ENCODE peak calls at places on chromosomes 3 and 15, in nine cellular contexts. One of them, this sample, is unnamed.

GRCh38 chr3:105719791-105720190 is 149.0 kb downstream of the CBLB start:
- DNase-seq in thoracic aorta: no peak
- DNase-seq in cardiac muscle cell: no peak
- DNase-seq in left ventricle myocardium inferior: no peak
- DNase-seq in esophagus muscularis mucosa: no peak
- DNase-seq in IMR-90: no peak
- DNase-seq in CD8-positive, alpha-beta T cell: no peak
- DNase-seq in fibroblast of lung: no peak
- DNase-seq in lower lobe of right lung: no peak
- DNase-seq in this sample: no peak

GRCh38 chr15:64017082-64017588 is 29.1 kb downstream of the DAPK2 start:
- DNase-seq in thoracic aorta: no peak
- DNase-seq in cardiac muscle cell: no peak
- DNase-seq in left ventricle myocardium inferior: no peak
- DNase-seq in esophagus muscularis mucosa: no peak
- DNase-seq in IMR-90: peak; percentile 49
- DNase-seq in CD8-positive, alpha-beta T cell: no peak
- DNase-seq in fibroblast of lung: peak; percentile 74
- DNase-seq in lower lobe of right lung: no peak
- DNase-seq in this sample: no peak

GRCh38 chr15:38454687-38455071 is 752 bp downstream of the FAM98B start:
- DNase-seq in thoracic aorta: no peak
- DNase-seq in cardiac muscle cell: peak; percentile 47
- DNase-seq in left ventricle myocardium inferior: no peak
- DNase-seq in esophagus muscularis mucosa: no peak
- DNase-seq in IMR-90: peak; percentile 19
- DNase-seq in CD8-positive, alpha-beta T cell: no peak
- DNase-seq in fibroblast of lung: peak; percentile 17
- DNase-seq in lower lobe of right lung: no peak
- DNase-seq in this sample: no peak

GRCh38 chr3:174488527-174488926 is 370.6 kb upstream of the NAALADL2 start:
- DNase-seq in thoracic aorta: no peak
- DNase-seq in cardiac muscle cell: no peak
- DNase-seq in left ventricle myocardium inferior: no peak
- DNase-seq in esophagus muscularis mucosa: no peak
- DNase-seq in IMR-90: peak; percentile 64
- DNase-seq in CD8-positive, alpha-beta T cell: no peak
- DNase-seq in fibroblast of lung: peak; percentile 40
- DNase-seq in lower lobe of right lung: no peak
- DNase-seq in this sample: no peak

GRCh38 chr3:187744169-187745151 is 808 bp downstream of the BCL6 start:
- DNase-seq in thoracic aorta: no peak
- DNase-seq in cardiac muscle cell: peak; percentile 60
- DNase-seq in left ventricle myocardium inferior: peak; percentile 48
- DNase-seq in esophagus muscularis mucosa: no peak
- DNase-seq in IMR-90: peak; percentile 49
- DNase-seq in CD8-positive, alpha-beta T cell: peak; percentile 67
- DNase-seq in fibroblast of lung: peak; percentile 59
- DNase-seq in lower lobe of right lung: peak; percentile 74
- DNase-seq in this sample: no peak

GRCh38 chr3:72449551-72449950 is 398.7 kb downstream of the SHQ1 start:
- DNase-seq in thoracic aorta: no peak
- DNase-seq in cardiac muscle cell: no peak
- DNase-seq in left ventricle myocardium inferior: no peak
- DNase-seq in esophagus muscularis mucosa: no peak
- DNase-seq in IMR-90: no peak
- DNase-seq in CD8-positive, alpha-beta T cell: no peak
- DNase-seq in fibroblast of lung: peak; percentile 36
- DNase-seq in lower lobe of right lung: no peak
- DNase-seq in this sample: no peak

GRCh38 chr15:65980824-65981456 is 111.6 kb downstream of the RAB11A start:
- DNase-seq in thoracic aorta: no peak
- DNase-seq in cardiac muscle cell: peak; percentile 74
- DNase-seq in left ventricle myocardium inferior: peak; percentile 36
- DNase-seq in esophagus muscularis mucosa: no peak
- DNase-seq in IMR-90: peak; percentile 79
- DNase-seq in CD8-positive, alpha-beta T cell: peak; percentile 8
- DNase-seq in fibroblast of lung: peak; percentile 79
- DNase-seq in lower lobe of right lung: peak; percentile 68
- DNase-seq in this sample: no peak

GRCh38 chr3:23017800-23018199 is 185.3 kb upstream of the UBE2E2 start:
- DNase-seq in thoracic aorta: no peak
- DNase-seq in cardiac muscle cell: no peak
- DNase-seq in left ventricle myocardium inferior: no peak
- DNase-seq in esophagus muscularis mucosa: no peak
- DNase-seq in IMR-90: peak; percentile 33
- DNase-seq in CD8-positive, alpha-beta T cell: no peak
- DNase-seq in fibroblast of lung: peak; percentile 78
- DNase-seq in lower lobe of right lung: no peak
- DNase-seq in this sample: no peak

GRCh38 chr15:31557899-31558298 is 231.3 kb downstream of the KLF13 start:
- DNase-seq in thoracic aorta: no peak
- DNase-seq in cardiac muscle cell: no peak
- DNase-seq in left ventricle myocardium inferior: no peak
- DNase-seq in esophagus muscularis mucosa: peak; percentile 92
- DNase-seq in IMR-90: no peak
- DNase-seq in CD8-positive, alpha-beta T cell: no peak
- DNase-seq in fibroblast of lung: no peak
- DNase-seq in lower lobe of right lung: no peak
- DNase-seq in this sample: no peak

GRCh38 chr3:23834082-23834870 is 28.5 kb downstream of the UBE2E1 start:
- DNase-seq in thoracic aorta: no peak
- DNase-seq in cardiac muscle cell: no peak
- DNase-seq in left ventricle myocardium inferior: no peak
- DNase-seq in esophagus muscularis mucosa: no peak
- DNase-seq in IMR-90: no peak
- DNase-seq in CD8-positive, alpha-beta T cell: no peak
- DNase-seq in fibroblast of lung: no peak
- DNase-seq in lower lobe of right lung: no peak
- DNase-seq in this sample: no peak

GRCh38 chr15:78944669-78945407 is at the start of gene CTSH:
- DNase-seq in thoracic aorta: no peak
- DNase-seq in cardiac muscle cell: peak; percentile 83
- DNase-seq in left ventricle myocardium inferior: peak; percentile 83
- DNase-seq in esophagus muscularis mucosa: no peak
- DNase-seq in IMR-90: peak; percentile 17
- DNase-seq in CD8-positive, alpha-beta T cell: peak; percentile 72
- DNase-seq in fibroblast of lung: peak; percentile 58
- DNase-seq in lower lobe of right lung: peak; percentile 94
- DNase-seq in this sample: no peak

GRCh38 chr15:64842986-64843561 is 1.4 kb downstream of the PLEKHO2 start:
- DNase-seq in thoracic aorta: no peak
- DNase-seq in cardiac muscle cell: no peak
- DNase-seq in left ventricle myocardium inferior: peak; percentile 69
- DNase-seq in esophagus muscularis mucosa: no peak
- DNase-seq in IMR-90: peak; percentile 59
- DNase-seq in CD8-positive, alpha-beta T cell: no peak
- DNase-seq in fibroblast of lung: peak; percentile 61
- DNase-seq in lower lobe of right lung: peak; percentile 76
- DNase-seq in this sample: peak; percentile 84

GRCh38 chr15:39890640-39891039 is 29.4 kb downstream of the GPR176 start:
- DNase-seq in thoracic aorta: no peak
- DNase-seq in cardiac muscle cell: no peak
- DNase-seq in left ventricle myocardium inferior: no peak
- DNase-seq in esophagus muscularis mucosa: no peak
- DNase-seq in IMR-90: no peak
- DNase-seq in CD8-positive, alpha-beta T cell: no peak
- DNase-seq in fibroblast of lung: no peak
- DNase-seq in lower lobe of right lung: no peak
- DNase-seq in this sample: no peak

GRCh38 chr3:38586546-38587520 is 62.7 kb downstream of the SCN5A start:
- DNase-seq in thoracic aorta: no peak
- DNase-seq in cardiac muscle cell: no peak
- DNase-seq in left ventricle myocardium inferior: no peak
- DNase-seq in esophagus muscularis mucosa: peak; percentile 86
- DNase-seq in IMR-90: no peak
- DNase-seq in CD8-positive, alpha-beta T cell: no peak
- DNase-seq in fibroblast of lung: no peak
- DNase-seq in lower lobe of right lung: peak; percentile 28
- DNase-seq in this sample: peak; percentile 56

GRCh38 chr3:12436514-12437222 is 47.6 kb upstream of the TSEN2 start:
- DNase-seq in thoracic aorta: no peak
- DNase-seq in cardiac muscle cell: no peak
- DNase-seq in left ventricle myocardium inferior: no peak
- DNase-seq in esophagus muscularis mucosa: no peak
- DNase-seq in IMR-90: peak; percentile 52
- DNase-seq in CD8-positive, alpha-beta T cell: no peak
- DNase-seq in fibroblast of lung: peak; percentile 78
- DNase-seq in lower lobe of right lung: no peak
- DNase-seq in this sample: no peak

GRCh38 chr3:15501126-15501525 is 20.4 kb downstream of the COLQ start:
- DNase-seq in thoracic aorta: no peak
- DNase-seq in cardiac muscle cell: peak; percentile 44
- DNase-seq in left ventricle myocardium inferior: peak; percentile 48
- DNase-seq in esophagus muscularis mucosa: no peak
- DNase-seq in IMR-90: no peak
- DNase-seq in CD8-positive, alpha-beta T cell: no peak
- DNase-seq in fibroblast of lung: no peak
- DNase-seq in lower lobe of right lung: no peak
- DNase-seq in this sample: no peak

DNA sequence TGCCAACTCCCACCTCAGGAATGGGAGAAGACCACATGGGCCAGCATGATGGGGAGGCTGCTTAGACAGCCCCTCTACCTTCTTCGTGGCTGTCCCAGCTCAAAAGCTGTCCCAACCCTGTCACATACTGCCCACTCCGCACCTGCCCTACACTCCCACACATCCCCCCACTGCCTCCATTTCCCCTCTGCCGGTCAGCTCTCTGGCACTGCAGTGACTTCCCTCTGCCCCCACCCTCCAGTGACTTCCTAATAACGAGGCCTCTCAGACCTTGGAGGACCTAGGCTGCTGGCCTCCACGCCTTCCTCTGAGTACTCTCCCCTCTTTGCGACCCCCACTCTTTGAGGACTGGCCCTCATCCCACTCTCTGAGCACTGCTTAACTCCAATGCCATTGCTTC is 45.3 kb downstream of the KY start:
- DNase-seq in thoracic aorta: no peak
- DNase-seq in cardiac muscle cell: no peak
- DNase-seq in left ventricle myocardium inferior: no peak
- DNase-seq in esophagus muscularis mucosa: no peak
- DNase-seq in IMR-90: no peak
- DNase-seq in CD8-positive, alpha-beta T cell: no peak
- DNase-seq in fibroblast of lung: no peak
- DNase-seq in lower lobe of right lung: no peak
- DNase-seq in this sample: no peak
- H3K27ac ChIP-seq in thoracic aorta: no peak overlapping the region
- H3K27ac ChIP-seq in cardiac muscle cell: no peak overlapping the region
- H3K27ac ChIP-seq in left ventricle myocardium inferior: no peak overlapping the region
- H3K27ac ChIP-seq in esophagus muscularis mucosa: no peak overlapping the region
- H3K27ac ChIP-seq in IMR-90: no peak overlapping the region
- H3K27ac ChIP-seq in CD8-positive, alpha-beta T cell: no peak overlapping the region
- H3K27ac ChIP-seq in fibroblast of lung: no peak overlapping the region
- H3K27ac ChIP-seq in lower lobe of right lung: no peak overlapping the region
- H3K27ac ChIP-seq in this sample: no peak overlapping the region

DNA sequence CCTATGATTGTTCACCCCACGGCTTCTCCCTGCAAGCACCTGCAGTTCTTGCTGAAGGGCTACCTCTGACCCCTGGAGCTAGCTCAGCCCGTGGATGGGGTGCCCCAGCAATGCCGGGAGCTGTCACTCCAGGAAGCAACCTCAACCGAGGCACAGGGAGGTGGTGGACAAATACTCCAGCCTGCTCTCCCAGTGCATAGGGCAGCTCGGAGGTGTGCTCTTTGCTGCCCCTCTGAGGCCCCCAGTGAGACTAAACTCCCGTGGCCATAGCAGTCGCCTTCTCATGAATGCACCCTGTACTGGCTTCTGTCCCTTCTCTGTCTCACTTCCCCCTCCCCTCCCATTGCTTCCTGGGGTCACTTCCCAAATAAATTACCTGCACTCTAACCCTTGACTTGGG is 48.5 kb downstream of the LINGO1 start:
- DNase-seq in thoracic aorta: no peak
- DNase-seq in cardiac muscle cell: peak; percentile 64
- DNase-seq in left ventricle myocardium inferior: no peak
- DNase-seq in esophagus muscularis mucosa: no peak
- DNase-seq in IMR-90: no peak
- DNase-seq in CD8-positive, alpha-beta T cell: no peak
- DNase-seq in fibroblast of lung: no peak
- DNase-seq in lower lobe of right lung: no peak
- DNase-seq in this sample: no peak
- TF ChIP-seq CTCF in thoracic aorta: no peak
- TF ChIP-seq CTCF in cardiac muscle cell: peak; percentile 39
- TF ChIP-seq CTCF in left ventricle myocardium inferior: peak; percentile 47
- TF ChIP-seq CTCF in esophagus muscularis mucosa: no peak
- TF ChIP-seq CTCF in IMR-90: peak; percentile 16
- TF ChIP-seq CTCF in CD8-positive, alpha-beta T cell: no peak
- TF ChIP-seq CTCF in fibroblast of lung: no peak
- TF ChIP-seq CTCF in lower lobe of right lung: no peak
- TF ChIP-seq CTCF in this sample: no peak

GRCh38 chr15:90232196-90232595 is 1.5 kb downstream of the CIB1 start:
- DNase-seq in thoracic aorta: no peak
- DNase-seq in cardiac muscle cell: no peak
- DNase-seq in left ventricle myocardium inferior: no peak
- DNase-seq in esophagus muscularis mucosa: no peak
- DNase-seq in IMR-90: no peak
- DNase-seq in CD8-positive, alpha-beta T cell: no peak
- DNase-seq in fibroblast of lung: no peak
- DNase-seq in lower lobe of right lung: no peak
- DNase-seq in this sample: no peak
- H3K4me3 ChIP-seq in thoracic aorta: peak overlapping the region; percentile 86
- H3K4me3 ChIP-seq in cardiac muscle cell: no peak overlapping the region
- H3K4me3 ChIP-seq in left ventricle myocardium inferior: peak overlapping the region; percentile 74
- H3K4me3 ChIP-seq in esophagus muscularis mucosa: no peak overlapping the region
- H3K4me3 ChIP-seq in IMR-90: no peak overlapping the region
- H3K4me3 ChIP-seq in CD8-positive, alpha-beta T cell: peak overlapping the region; percentile 73
- H3K4me3 ChIP-seq in fibroblast of lung: peak overlapping the region; percentile 90
- H3K4me3 ChIP-seq in lower lobe of right lung: peak overlapping the region; percentile 88
- H3K4me3 ChIP-seq in this sample: peak overlapping the region; percentile 88

GRCh38 chr3:189184566-189184965 is 12.8 kb downstream of the TPRG1 start:
- DNase-seq in thoracic aorta: no peak
- DNase-seq in cardiac muscle cell: no peak
- DNase-seq in left ventricle myocardium inferior: no peak
- DNase-seq in esophagus muscularis mucosa: no peak
- DNase-seq in IMR-90: no peak
- DNase-seq in CD8-positive, alpha-beta T cell: no peak
- DNase-seq in fibroblast of lung: no peak
- DNase-seq in lower lobe of right lung: no peak
- DNase-seq in this sample: no peak

GRCh38 chr3:189188466-189188865 is 16.7 kb downstream of the TPRG1 start:
- DNase-seq in thoracic aorta: no peak
- DNase-seq in cardiac muscle cell: no peak
- DNase-seq in left ventricle myocardium inferior: no peak
- DNase-seq in esophagus muscularis mucosa: no peak
- DNase-seq in IMR-90: no peak
- DNase-seq in CD8-positive, alpha-beta T cell: no peak
- DNase-seq in fibroblast of lung: peak; percentile 74
- DNase-seq in lower lobe of right lung: no peak
- DNase-seq in this sample: no peak

GRCh38 chr3:189186093-189186492 is 14.3 kb downstream of the TPRG1 start:
- DNase-seq in thoracic aorta: peak; percentile 4
- DNase-seq in cardiac muscle cell: no peak
- DNase-seq in left ventricle myocardium inferior: no peak
- DNase-seq in esophagus muscularis mucosa: no peak
- DNase-seq in IMR-90: peak; percentile 15
- DNase-seq in CD8-positive, alpha-beta T cell: no peak
- DNase-seq in fibroblast of lung: peak; percentile 68
- DNase-seq in lower lobe of right lung: no peak
- DNase-seq in this sample: no peak
- H3K27ac ChIP-seq in thoracic aorta: no peak overlapping the region
- H3K27ac ChIP-seq in cardiac muscle cell: no peak overlapping the region
- H3K27ac ChIP-seq in left ventricle myocardium inferior: peak overlapping the region; percentile 57
- H3K27ac ChIP-seq in esophagus muscularis mucosa: no peak overlapping the region
- H3K27ac ChIP-seq in IMR-90: no peak overlapping the region
- H3K27ac ChIP-seq in CD8-positive, alpha-beta T cell: no peak overlapping the region
- H3K27ac ChIP-seq in fibroblast of lung: no peak overlapping the region
- H3K27ac ChIP-seq in lower lobe of right lung: no peak overlapping the region
- H3K27ac ChIP-seq in this sample: no peak overlapping the region

This sample was measured in coronary artery.